ENCODE peak calls at places on chromosomes 13 and 19, in seven cellular contexts. U, W, T, M, P, G and H are unnamed samples.

GRCh38 chr19:2077398-2077797 is 18.7 kb downstream of the MOB3A start:
- DNase-seq in U (no peak), W (no peak), T (no peak), M (no peak), P (no peak), G (no peak), H (no peak)

GRCh38 chr13:75751350-75751749 is 115.2 kb downstream of the LMO7 start:
- DNase-seq in U (no peak), W (no peak), T (no peak), M (no peak), P (no peak), G (no peak), H (no peak)

GRCh38 chr13:32650705-32651311 is 64.6 kb downstream of the PDS5B start:
- DNase-seq in U (peak), W (no peak), T (peak), M (no peak), P (no peak), G (no peak), H (no peak)

GRCh38 chr19:13965377-13965896 is 13.1 kb downstream of the DCAF15 start:
- DNase-seq in U (no peak), W (no peak), T (no peak), M (no peak), P (no peak), G (no peak), H (no peak)

GRCh38 chr13:84431646-84432045 is 549.4 kb upstream of the SLITRK1 start:
- DNase-seq in U (no peak), W (no peak), T (no peak), M (no peak), P (no peak), G (no peak), H (no peak)

GRCh38 chr13:98839826-98840769 is 87.6 kb upstream of the SLC15A1 start:
- DNase-seq in U (peak), W (peak), T (peak), M (no peak), P (peak), G (no peak), H (no peak)

GRCh38 chr13:59461411-59461810 is 702.3 kb downstream of the DIAPH3 start:
- DNase-seq in U (no peak), W (no peak), T (no peak), M (no peak), P (no peak), G (no peak), H (no peak)

GRCh38 chr19:4444765-4445741 is 12.5 kb downstream of the UBXN6 start:
- DNase-seq in U (no peak), W (no peak), T (no peak), M (no peak), P (no peak), G (no peak), H (no peak)

GRCh38 chr19:49814010-49814409 is 918 bp upstream of the FUZ start:
- DNase-seq in U (no peak), W (no peak), T (no peak), M (no peak), P (no peak), G (no peak), H (no peak)

GRCh38 chr13:75359266-75359665 is 122.7 kb downstream of the TBC1D4 start:
- DNase-seq in U (no peak), W (no peak), T (no peak), M (no peak), P (no peak), G (no peak), H (no peak)

GRCh38 chr13:112071011-112071901 is 4.3 kb downstream of the SOX1 start:
- DNase-seq in U (no peak), W (no peak), T (no peak), M (peak), P (no peak), G (no peak), H (no peak)

GRCh38 chr13:42076309-42076713 is 27.9 kb downstream of the DGKH start:
- DNase-seq in U (no peak), W (no peak), T (no peak), M (no peak), P (no peak), G (no peak), H (no peak)

GRCh38 chr13:66714795-66715194 is 515.3 kb downstream of the PCDH9 start:
- DNase-seq in U (no peak), W (no peak), T (no peak), M (no peak), P (no peak), G (no peak), H (no peak)

GRCh38 chr19:29687244-29687896 is 22.1 kb downstream of the PLEKHF1 start:
- DNase-seq in U (peak), W (no peak), T (no peak), M (no peak), P (no peak), G (no peak), H (peak)

GRCh38 chr19:39014037-39014436 is 18.3 kb downstream of the FBXO27 start:
- DNase-seq in U (no peak), W (no peak), T (no peak), M (no peak), P (no peak), G (no peak), H (no peak)

GRCh38 chr19:8367327-8368001 is 3.5 kb downstream of the ANGPTL4 start:
- DNase-seq in U (peak), W (peak), T (peak), M (peak), P (peak), G (no peak), H (peak)

GRCh38 chr19:1389033-1389940 is 5.6 kb downstream of the NDUFS7 start:
- DNase-seq in U (no peak), W (no peak), T (no peak), M (no peak), P (no peak), G (no peak), H (no peak)

GRCh38 chr13:64758520-64758919 is 2471.6 kb downstream of the PCDH9 start:
- DNase-seq in U (no peak), W (no peak), T (no peak), M (no peak), P (no peak), G (no peak), H (no peak)

GRCh38 chr19:11025006-11025405 is 64.2 kb downstream of the SMARCA4 start:
- DNase-seq in U (no peak), W (no peak), T (no peak), M (no peak), P (no peak), G (no peak), H (no peak)

GRCh38 chr19:3440082-3440481 is 40.2 kb downstream of the SMIM24 start:
- DNase-seq in U (no peak), W (no peak), T (no peak), M (no peak), P (peak), G (no peak), H (no peak)

GRCh38 chr19:15318241-15318691 is 14.1 kb downstream of the BRD4 start:
- DNase-seq in U (no peak), W (no peak), T (no peak), M (no peak), P (no peak), G (no peak), H (no peak)

GRCh38 chr19:10552596-10553053 is 8.9 kb downstream of the ATG4D start:
- DNase-seq in U (no peak), W (no peak), T (no peak), M (no peak), P (peak), G (no peak), H (no peak)

GRCh38 chr19:13839193-13839937 is 37.6 kb upstream of the NANOS3 start:
- DNase-seq in U (peak), W (peak), T (peak), M (peak), P (peak), G (peak), H (peak)

GRCh38 chr19:50315773-50316448 is 13.3 kb downstream of the KCNC3 start:
- DNase-seq in U (no peak), W (no peak), T (no peak), M (no peak), P (peak), G (no peak), H (no peak)

GRCh38 chr19:39183100-39183499 is 13.7 kb upstream of the NCCRP1 start:
- DNase-seq in U (no peak), W (no peak), T (no peak), M (no peak), P (no peak), G (no peak), H (no peak)

GRCh38 chr19:14366529-14366928 is 14.7 kb upstream of the ADGRE5 start:
- DNase-seq in U (peak), W (peak), T (peak), M (no peak), P (peak), G (peak), H (peak)

GRCh38 chr19:391726-392374 is 17.1 kb downstream of the C2CD4C start:
- DNase-seq in U (no peak), W (no peak), T (no peak), M (no peak), P (peak), G (no peak), H (no peak)

GRCh38 chr13:114002009-114002544 is 28.2 kb upstream of the C13orf46 start:
- DNase-seq in U (no peak), W (peak), T (no peak), M (peak), P (no peak), G (no peak), H (no peak)

GRCh38 chr19:16002380-16002779 is 53.6 kb downstream of the OR10H4 start:
- DNase-seq in U (no peak), W (no peak), T (no peak), M (no peak), P (no peak), G (no peak), H (no peak)

GRCh38 chr13:40986328-40986856 is 32.7 kb downstream of the ELF1 start:
- DNase-seq in U (no peak), W (no peak), T (no peak), M (no peak), P (no peak), G (no peak), H (no peak)

GRCh38 chr13:102812616-102813287 is 13.8 kb downstream of the BIVM start:
- DNase-seq in U (no peak), W (no peak), T (no peak), M (no peak), P (no peak), G (no peak), H (no peak)

GRCh38 chr13:98507060-98507797 is 69.7 kb downstream of the STK24 start:
- DNase-seq in U (peak), W (peak), T (no peak), M (no peak), P (peak), G (no peak), H (no peak)

GRCh38 chr19:30162718-30163117 is 209.5 kb upstream of the ZNF536 start:
- DNase-seq in U (no peak), W (no peak), T (no peak), M (no peak), P (no peak), G (peak), H (no peak)

GRCh38 chr13:99677388-99677951 is 176.2 kb downstream of the TM9SF2 start:
- DNase-seq in U (no peak), W (no peak), T (no peak), M (no peak), P (no peak), G (peak), H (no peak)

GRCh38 chr13:45369116-45369515 is 28.1 kb upstream of the TPT1 start:
- DNase-seq in U (no peak), W (no peak), T (no peak), M (no peak), P (no peak), G (no peak), H (no peak)

GRCh38 chr13:45372189-45373115 is 31.5 kb upstream of the TPT1 start:
- DNase-seq in U (no peak), W (no peak), T (no peak), M (no peak), P (no peak), G (no peak), H (no peak)

GRCh38 chr13:45370922-45371406 is 30.0 kb upstream of the TPT1 start:
- DNase-seq in U (peak), W (peak), T (peak), M (no peak), P (peak), G (no peak), H (peak)

GRCh38 chr13:45373116-45373606 is 32.2 kb upstream of the TPT1 start:
- DNase-seq in U (no peak), W (no peak), T (no peak), M (no peak), P (no peak), G (no peak), H (no peak)

DNA sequence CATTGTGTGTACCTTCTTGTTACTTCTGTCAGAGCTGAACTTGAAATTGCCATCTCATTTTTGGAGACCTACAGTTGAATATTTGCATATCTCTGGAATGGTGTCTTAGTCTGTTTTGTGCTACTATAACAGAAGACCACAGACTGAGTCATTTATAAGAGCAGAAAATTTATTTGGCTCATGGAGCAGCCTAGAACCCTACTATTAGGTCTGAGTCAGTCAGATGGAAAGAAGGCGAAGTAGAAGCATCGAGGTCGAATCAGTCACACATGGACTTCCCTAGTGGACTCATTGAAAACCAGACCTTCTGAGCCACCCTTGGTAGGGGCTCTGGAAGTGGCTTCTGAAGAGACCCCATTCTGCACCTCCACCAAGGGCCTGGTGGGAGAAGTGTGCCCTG is 33.9 kb upstream of the TPT1 start:
- DNase-seq in U (no peak), W (no peak), T (no peak), M (no peak), P (no peak), G (no peak), H (no peak)
- TF ChIP-seq POLR2A in U (no peak), W (no peak), T (no peak), M (no peak), P (no peak), G (no peak), H (no peak)

GRCh38 chr19:6738726-6739389 is 622 bp upstream of the TRIP10 start:
- DNase-seq in U (peak), W (peak), T (no peak), M (no peak), P (peak), G (no peak), H (peak)

GRCh38 chr19:6736169-6736916 is 1.0 kb downstream of the GPR108 start:
- DNase-seq in U (peak), W (peak), T (no peak), M (no peak), P (peak), G (peak), H (peak)

GRCh38 chr19:6736917-6737283 is 480 bp downstream of the GPR108 start:
- DNase-seq in U (no peak), W (no peak), T (no peak), M (no peak), P (no peak), G (no peak), H (no peak)

GRCh38 chr19:6737873-6738725 is 719 bp upstream of the GPR108 start:
- DNase-seq in U (peak), W (peak), T (peak), M (peak), P (peak), G (peak), H (peak)

DNA sequence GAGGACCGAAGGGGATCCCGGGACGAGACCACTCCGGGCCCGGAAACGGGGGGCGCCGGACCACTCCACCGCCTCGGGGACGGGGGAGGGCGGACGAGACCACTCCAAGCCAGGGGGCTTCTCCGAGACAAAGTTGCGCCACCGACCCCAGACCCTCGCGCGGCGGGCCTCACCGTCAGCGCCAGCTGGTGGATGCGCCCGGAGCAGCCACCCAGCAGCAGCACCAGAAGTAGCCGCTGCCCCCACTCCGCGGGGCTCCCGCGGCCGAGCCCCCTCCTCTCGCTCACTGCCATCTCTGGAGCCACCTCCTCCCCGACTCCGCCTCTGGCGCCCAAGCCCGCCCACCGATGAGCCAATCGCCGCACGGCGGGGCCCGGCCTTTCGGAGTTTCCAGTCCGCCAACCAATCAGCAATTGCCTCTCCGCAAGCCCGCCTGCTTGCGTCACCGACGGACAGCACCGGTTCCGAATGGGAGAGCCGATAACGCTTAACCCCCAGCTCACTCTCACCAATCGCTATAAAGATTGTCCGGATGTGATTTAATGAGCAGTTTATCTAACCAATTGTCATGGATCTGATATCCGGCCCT is at the start of gene GPR108:
- DNase-seq in U (peak), W (peak), T (peak), M (peak), P (peak), G (peak), H (peak)
- TF ChIP-seq POLR2A in U (peak), W (peak), T (peak), M (no peak), P (peak), G (no peak), H (no peak)

GRCh38 chr19:47228168-47228936 is 2.6 kb downstream of the BBC3 start:
- DNase-seq in U (peak), W (peak), T (no peak), M (no peak), P (peak), G (no peak), H (peak)
- TF ChIP-seq POLR2A in U (no peak), W (no peak), T (no peak), M (no peak), P (no peak), G (no peak), H (no peak)

DNA sequence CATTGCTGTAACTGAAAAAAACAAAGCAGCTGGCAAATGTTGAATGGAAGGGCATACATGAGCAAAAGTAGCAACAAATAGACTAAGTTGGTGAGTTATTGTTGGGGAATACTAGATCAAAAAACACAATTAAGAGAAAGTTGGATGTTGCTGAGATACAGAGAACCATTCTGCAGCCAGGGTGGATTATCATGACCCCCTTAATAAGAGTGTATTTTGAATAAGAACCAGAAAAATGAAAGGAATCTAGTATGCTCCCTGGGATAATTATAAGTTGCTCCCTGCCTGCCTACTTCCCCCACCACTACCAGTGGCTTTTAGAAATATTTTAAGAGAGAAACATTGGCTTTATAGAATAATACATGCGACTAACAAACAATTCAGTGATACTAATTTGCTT is 14.5 kb upstream of the TRPC4 start:
- DNase-seq in U (no peak), W (no peak), T (no peak), M (no peak), P (no peak), G (no peak), H (no peak)
- TF ChIP-seq POLR2A in U (no peak), W (no peak), T (no peak), M (no peak), P (no peak), G (no peak), H (no peak)

DNA sequence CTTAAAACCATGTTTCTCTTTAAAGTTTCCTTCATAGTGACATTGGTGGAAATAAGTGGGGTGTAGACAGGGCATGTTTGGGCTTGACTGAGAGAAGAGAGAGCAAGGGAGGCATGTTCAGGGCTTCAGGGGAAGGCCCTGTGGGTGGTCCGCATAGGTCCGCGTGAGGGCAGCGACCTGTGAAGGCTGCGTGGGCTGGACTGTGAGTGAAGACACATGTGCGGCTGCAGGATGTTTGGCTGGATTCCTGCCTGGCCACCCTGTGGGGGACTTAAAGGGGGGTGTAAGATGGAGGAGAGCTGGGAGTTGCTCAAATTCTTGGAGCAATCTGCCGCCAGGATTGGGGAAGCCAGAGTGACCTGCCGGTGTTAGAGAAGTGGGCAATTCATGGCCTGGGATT is 23.8 kb upstream of the KLF12 start:
- DNase-seq in U (no peak), W (peak), T (no peak), M (no peak), P (no peak), G (no peak), H (no peak)
- TF ChIP-seq POLR2A in U (no peak), W (no peak), T (no peak), M (no peak), P (no peak), G (no peak), H (no peak)

GRCh38 chr19:46953955-46954501 is 65.6 kb upstream of the NPAS1 start:
- DNase-seq in U (no peak), W (no peak), T (no peak), M (no peak), P (no peak), G (no peak), H (no peak)

GRCh38 chr19:46952874-46953273 is 66.8 kb upstream of the NPAS1 start:
- DNase-seq in U (no peak), W (no peak), T (no peak), M (no peak), P (no peak), G (no peak), H (no peak)

GRCh38 chr19:46954502-46955004 is 65.1 kb upstream of the NPAS1 start:
- DNase-seq in U (no peak), W (no peak), T (no peak), M (no peak), P (no peak), G (no peak), H (no peak)

GRCh38 chr19:46955813-46956371 is 63.7 kb upstream of the NPAS1 start:
- DNase-seq in U (no peak), W (no peak), T (no peak), M (no peak), P (no peak), G (no peak), H (no peak)

GRCh38 chr19:46955114-46955812 is 64.4 kb upstream of the NPAS1 start:
- DNase-seq in U (no peak), W (no peak), T (no peak), M (no peak), P (no peak), G (no peak), H (no peak)
- TF ChIP-seq POLR2A in U (no peak), W (no peak), T (no peak), M (no peak), P (no peak), G (no peak), H (no peak)

GRCh38 chr13:106915146-106915545 is 347.2 kb upstream of the ARGLU1 start:
- DNase-seq in U (no peak), W (no peak), T (no peak), M (no peak), P (no peak), G (no peak), H (no peak)
- TF ChIP-seq POLR2A in U (no peak), W (no peak), T (no peak), M (no peak), P (no peak), G (no peak), H (no peak)

GRCh38 chr13:61891420-61891819 is 475.8 kb upstream of the PCDH20 start:
- DNase-seq in U (no peak), W (no peak), T (no peak), M (no peak), P (no peak), G (no peak), H (no peak)
- TF ChIP-seq POLR2A in U (no peak), W (no peak), T (no peak), M (no peak), P (no peak), G (no peak), H (no peak)

GRCh38 chr19:19192910-19193423 is 909 bp downstream of the RFXANK start:
- DNase-seq in U (no peak), W (no peak), T (no peak), M (no peak), P (no peak), G (no peak), H (no peak)
- TF ChIP-seq POLR2A in U (no peak), W (no peak), T (no peak), M (no peak), P (no peak), G (no peak), H (no peak)

GRCh38 chr19:51525731-51526130 is 5.7 kb downstream of the SIGLEC6 start:
- DNase-seq in U (no peak), W (no peak), T (no peak), M (no peak), P (no peak), G (no peak), H (no peak)
- TF ChIP-seq POLR2A in U (no peak), W (no peak), T (no peak), M (no peak), P (no peak), G (no peak), H (no peak)